ENCODE peak calls at places on chromosomes 11 and 22, in seven cellular contexts. W is endothelial cell of umbilical vein, C is HepG2, D is K562, Z is H1, L is SK-N-SH, B is GM12878. Y is an unnamed sample. For H3K79me2, the result is how much of the 10 kb centered on the place peaks cover.

GRCh38 chr22:36682835-36683234 is 20.7 kb downstream of the CACNG2 start:
- DNase-seq in W (no peak), C (no peak), D (no peak), Z (no peak), L (no peak), B (no peak), Y (no peak)

GRCh38 chr22:50434849-50435700 is 39.8 kb downstream of the SBF1 start:
- DNase-seq in W (no peak), C (no peak), D (no peak), Z (no peak), L (no peak), B (no peak), Y (no peak)

GRCh38 chr22:26174280-26174679 is 5.0 kb downstream of the SEZ6L start:
- DNase-seq in W (no peak), C (peak), D (no peak), Z (peak), L (peak), B (no peak), Y (no peak)

GRCh38 chr11:111354601-111354891 is 24.5 kb downstream of the POU2AF1 start:
- DNase-seq in W (no peak), C (no peak), D (no peak), Z (no peak), L (no peak), B (no peak), Y (no peak)

GRCh38 chr11:44090539-44090938 is 4.9 kb upstream of the EXT2 start:
- DNase-seq in W (peak), C (no peak), D (no peak), Z (no peak), L (no peak), B (no peak), Y (no peak)

GRCh38 chr11:120830092-120830491 is 193.8 kb upstream of the TBCEL start:
- DNase-seq in W (no peak), C (no peak), D (no peak), Z (no peak), L (peak), B (no peak), Y (no peak)

GRCh38 chr11:61913699-61914395 is 3.5 kb downstream of the RAB3IL1 start:
- DNase-seq in W (no peak), C (no peak), D (peak), Z (no peak), L (peak), B (no peak), Y (no peak)

GRCh38 chr11:134976540-134976939 is 564.5 kb upstream of the B3GAT1 start:
- DNase-seq in W (no peak), C (no peak), D (no peak), Z (no peak), L (no peak), B (no peak), Y (no peak)

GRCh38 chr22:17159504-17159951 is 451 bp upstream of the HDHD5 start:
- DNase-seq in W (no peak), C (no peak), D (no peak), Z (no peak), L (no peak), B (no peak), Y (peak)

GRCh38 chr11:75421035-75421602 is 11.9 kb downstream of the KLHL35 start:
- DNase-seq in W (no peak), C (no peak), D (peak), Z (no peak), L (peak), B (no peak), Y (no peak)

GRCh38 chr22:31084811-31085492 is 3.8 kb downstream of the SMTN start:
- DNase-seq in W (peak), C (no peak), D (peak), Z (peak), L (peak), B (peak), Y (no peak)

GRCh38 chr22:37101311-37102063 is 8.0 kb downstream of the TMPRSS6 start:
- DNase-seq in W (no peak), C (no peak), D (no peak), Z (no peak), L (no peak), B (no peak), Y (no peak)

GRCh38 chr11:29527391-29527936 is 489.4 kb downstream of the KCNA4 start:
- DNase-seq in W (peak), C (peak), D (no peak), Z (no peak), L (no peak), B (no peak), Y (peak)

GRCh38 chr11:35187996-35188395 is 49.0 kb downstream of the CD44 start:
- DNase-seq in W (no peak), C (no peak), D (no peak), Z (no peak), L (no peak), B (no peak), Y (no peak)

GRCh38 chr11:67268036-67268683 is 1.9 kb downstream of the GRK2 start:
- DNase-seq in W (no peak), C (no peak), D (no peak), Z (no peak), L (no peak), B (peak), Y (no peak)

GRCh38 chr11:62593434-62594044 is 2.2 kb upstream of the TUT1 start:
- DNase-seq in W (peak), C (peak), D (peak), Z (no peak), L (peak), B (no peak), Y (no peak)

GRCh38 chr11:80873309-80873999 is 1432.6 kb upstream of the TENM4 start:
- DNase-seq in W (peak), C (no peak), D (no peak), Z (no peak), L (no peak), B (peak), Y (no peak)

GRCh38 chr11:100576044-100577021 is 110.8 kb upstream of the ARHGAP42 start:
- DNase-seq in W (peak), C (peak), D (peak), Z (no peak), L (peak), B (peak), Y (peak)

GRCh38 chr11:8784936-8785335 is 102.3 kb downstream of the RPL27A start:
- DNase-seq in W (no peak), C (no peak), D (no peak), Z (no peak), L (peak), B (no peak), Y (no peak)

GRCh38 chr11:30322162-30322561 is 742 bp upstream of the ARL14EP start:
- DNase-seq in W (no peak), C (no peak), D (no peak), Z (no peak), L (no peak), B (no peak), Y (no peak)

GRCh38 chr22:25018009-25018408 is 65.5 kb downstream of the KIAA1671 start:
- DNase-seq in W (no peak), C (no peak), D (no peak), Z (no peak), L (no peak), B (no peak), Y (no peak)

GRCh38 chr11:77522215-77522614 is 48.3 kb upstream of the PAK1 start:
- DNase-seq in W (no peak), C (no peak), D (no peak), Z (no peak), L (no peak), B (no peak), Y (no peak)

GRCh38 chr11:57054782-57055181 is 66.1 kb downstream of the OR5AK2 start:
- DNase-seq in W (no peak), C (no peak), D (no peak), Z (no peak), L (peak), B (no peak), Y (no peak)

GRCh38 chr11:22703561-22703960 is 37.1 kb downstream of the GAS2 start:
- DNase-seq in W (peak), C (peak), D (no peak), Z (no peak), L (no peak), B (no peak), Y (no peak)
- TF ChIP-seq MAX in W (no peak), C (no peak), D (no peak), Z (no peak), L (no peak), B (no peak), Y (no peak)

DNA sequence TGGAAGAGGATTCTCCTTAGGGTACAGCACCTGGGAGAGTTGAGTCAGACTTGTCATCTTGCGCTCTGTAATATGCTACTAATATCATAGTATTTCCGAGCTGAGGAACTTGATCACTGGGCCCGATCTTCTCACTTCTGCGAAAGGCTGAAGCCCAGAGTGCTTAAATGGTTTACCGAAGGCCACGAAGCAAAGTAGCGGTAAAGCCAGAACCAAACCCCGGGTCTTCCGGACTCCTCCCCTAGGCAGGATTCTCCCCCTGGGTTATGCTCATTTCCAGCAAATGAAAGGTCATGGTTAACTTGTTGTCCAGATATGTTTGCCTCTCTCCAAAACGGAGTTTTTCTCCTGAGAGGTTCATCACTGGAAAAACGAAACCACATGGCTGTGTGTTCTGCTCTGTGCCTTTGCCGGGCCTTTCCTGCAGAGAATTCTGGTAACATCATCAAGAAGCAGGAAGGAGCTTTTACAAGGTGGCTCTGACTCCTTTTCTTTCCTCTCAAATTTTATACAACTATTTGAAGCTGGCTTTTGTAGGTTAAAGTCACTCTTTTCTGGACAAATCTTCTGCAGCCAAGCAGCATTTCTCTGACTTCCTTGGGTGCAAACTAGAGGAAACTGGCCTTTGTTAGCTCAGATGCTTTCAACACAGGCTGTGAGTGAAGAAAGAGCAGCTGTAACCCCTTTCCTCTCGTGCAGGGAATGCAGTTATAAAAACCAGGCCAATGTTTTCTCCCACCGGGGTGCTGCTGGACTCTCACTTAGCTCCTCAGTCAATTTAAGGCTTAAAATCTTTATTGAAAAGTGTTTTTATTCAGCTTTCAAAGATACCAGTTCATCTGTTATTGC is 35.5 kb downstream of the UBASH3B start:
- DNase-seq in W (peak), C (no peak), D (no peak), Z (no peak), L (no peak), B (no peak), Y (no peak)
- H3K79me2 ChIP-seq in W (under half), C (under half), D (under half), Z (under half), L (half or more), B (under half), Y (under half)

DNA sequence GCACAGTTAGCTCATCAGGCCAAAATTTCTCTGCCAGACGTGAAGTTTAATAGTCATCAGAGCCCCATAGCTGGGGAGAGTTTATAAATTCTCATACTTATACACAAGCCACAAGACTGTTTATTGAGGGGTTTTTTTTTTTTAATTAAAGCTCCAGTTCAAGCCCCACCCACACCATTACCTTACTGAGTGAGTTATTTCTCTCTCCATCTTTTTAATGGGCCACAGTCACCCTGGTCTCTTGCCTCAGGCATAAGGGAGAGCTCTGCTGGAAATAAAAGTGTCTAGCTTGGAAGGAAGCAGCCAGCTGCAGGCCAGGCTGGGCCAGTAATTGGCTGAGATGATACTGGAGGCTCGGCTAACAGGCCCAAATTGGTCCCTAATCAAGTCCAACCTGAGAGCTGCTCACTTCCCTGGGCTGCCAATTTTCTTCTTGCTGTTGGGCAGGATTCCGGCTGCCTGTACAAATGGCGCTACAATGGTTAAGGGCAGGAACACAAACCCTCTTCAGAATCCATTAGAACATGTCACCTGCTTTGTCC is 174.1 kb downstream of the INSC start:
- DNase-seq in W (no peak), C (no peak), D (no peak), Z (no peak), L (peak), B (no peak), Y (no peak)
- TF ChIP-seq MAX in W (no peak), C (no peak), D (no peak), Z (no peak), L (no peak), B (no peak), Y (no peak)

GRCh38 chr11:72263363-72263762 is 19.4 kb upstream of the PHOX2A start:
- DNase-seq in W (peak), C (no peak), D (peak), Z (no peak), L (no peak), B (no peak), Y (no peak)
- H3K79me2 ChIP-seq in W (under half), C (under half), D (under half), Z (under half), L (under half), B (under half), Y (under half)